ENCODE peak calls at places on chromosomes 6 and 20, in ten cellular contexts. S is ureter; X is stimulated activated CD8-positive, alpha-beta memory T cell treated with anti-CD3 and anti-CD28 coated beads, Interleukin-4, amount 100 ng/mL, for 4 hours; Z is H54; U is glomerular endothelial cell; H is cardiac fibroblast; D is Right ventricle myocardium superior; E is left ventricle myocardium inferior; K is NCI-H1930; Q is fibroblast of mammary gland. B is an unnamed sample.

GRCh38 chr6:144346719-144347446 is 61.7 kb downstream of the UTRN start:
- DNase-seq in S (no peak), Q (peak), U (no peak), D (no peak), K (no peak), X (no peak), E (no peak), Z (peak), H (peak), B (no peak)

GRCh38 chr6:129852257-129852858 is 8.8 kb downstream of the TMEM244 start:
- DNase-seq in Q (peak), E (no peak), D (no peak), U (peak), Z (no peak), X (no peak), K (no peak), H (peak), S (no peak), B (no peak)

GRCh38 chr6:14889172-14889571 is 356.7 kb upstream of the JARID2 start:
- DNase-seq in D (no peak), Q (peak), H (peak), K (no peak), S (no peak), X (no peak), U (no peak), Z (no peak), E (no peak), B (no peak)

GRCh38 chr6:157203312-157203744 is 120.0 kb downstream of the TMEM242 start:
- DNase-seq in S (no peak), K (no peak), Q (no peak), X (no peak), E (no peak), H (no peak), U (no peak), D (no peak), Z (no peak), B (peak)

GRCh38 chr20:9374480-9374879 is 139.9 kb upstream of the LAMP5 start:
- DNase-seq in S (no peak), U (no peak), D (no peak), Z (no peak), H (no peak), E (no peak), Q (no peak), K (no peak), X (no peak), B (no peak)

GRCh38 chr6:148888853-148889252 is 142.0 kb downstream of the UST start:
- DNase-seq in K (no peak), U (no peak), X (no peak), H (peak), E (no peak), Q (peak), Z (no peak), S (no peak), D (no peak), B (no peak)

GRCh38 chr6:16712931-16713484 is 48.3 kb downstream of the ATXN1 start:
- DNase-seq in Q (peak), K (no peak), D (peak), Z (no peak), S (no peak), U (peak), E (peak), X (no peak), H (peak), B (no peak)

GRCh38 chr6:154302111-154302752 is 54.4 kb downstream of the IPCEF1 start:
- DNase-seq in S (no peak), Z (no peak), K (no peak), E (no peak), H (peak), X (no peak), U (no peak), D (no peak), Q (peak), B (no peak)

GRCh38 chr20:1752045-1752444 is 94.5 kb upstream of the SIRPG start:
- DNase-seq in D (no peak), H (no peak), K (no peak), Z (no peak), S (no peak), U (no peak), X (no peak), E (no peak), Q (no peak), B (no peak)

GRCh38 chr6:6600865-6601264 is 12.3 kb downstream of the LY86 start:
- DNase-seq in K (no peak), Q (no peak), E (no peak), S (no peak), X (no peak), D (no peak), U (no peak), H (no peak), Z (no peak), B (peak)